ENCODE peak calls at places on chromosome 13, in ten cellular contexts. One of them, this sample, is unnamed.

GRCh38 chr13:43087960-43088580 is 64.7 kb downstream of the DNAJC15 start:
- DNase-seq in WERI-Rb-1: no peak
- DNase-seq in aorta: no peak
- DNase-seq in Caco-2: no peak
- DNase-seq in MM.1S: peak; percentile 26
- DNase-seq in prostate gland: peak; percentile 11
- DNase-seq in fibroblast of lung: peak; percentile 66
- DNase-seq in neuronal stem cell: no peak
- DNase-seq in tibial nerve: no peak
- DNase-seq in Panc1: no peak
- DNase-seq in this sample: no peak

GRCh38 chr13:29597701-29598100 is 2.2 kb upstream of the SLC7A1 start:
- DNase-seq in WERI-Rb-1: no peak
- DNase-seq in aorta: no peak
- DNase-seq in Caco-2: no peak
- DNase-seq in MM.1S: no peak
- DNase-seq in prostate gland: no peak
- DNase-seq in fibroblast of lung: no peak
- DNase-seq in neuronal stem cell: no peak
- DNase-seq in tibial nerve: no peak
- DNase-seq in Panc1: no peak
- DNase-seq in this sample: no peak

GRCh38 chr13:36413161-36413560 is 19.1 kb upstream of the CCNA1 start:
- DNase-seq in WERI-Rb-1: no peak
- DNase-seq in aorta: no peak
- DNase-seq in Caco-2: no peak
- DNase-seq in MM.1S: no peak
- DNase-seq in prostate gland: no peak
- DNase-seq in fibroblast of lung: no peak
- DNase-seq in neuronal stem cell: no peak
- DNase-seq in tibial nerve: no peak
- DNase-seq in Panc1: no peak
- DNase-seq in this sample: no peak

GRCh38 chr13:66532146-66532545 is 698.0 kb downstream of the PCDH9 start:
- DNase-seq in WERI-Rb-1: no peak
- DNase-seq in aorta: no peak
- DNase-seq in Caco-2: no peak
- DNase-seq in MM.1S: no peak
- DNase-seq in prostate gland: no peak
- DNase-seq in fibroblast of lung: peak; percentile 90
- DNase-seq in neuronal stem cell: no peak
- DNase-seq in tibial nerve: no peak
- DNase-seq in Panc1: no peak
- DNase-seq in this sample: no peak

GRCh38 chr13:43072394-43072793 is 49.0 kb downstream of the DNAJC15 start:
- DNase-seq in WERI-Rb-1: no peak
- DNase-seq in aorta: peak; percentile 58
- DNase-seq in Caco-2: peak; percentile 37
- DNase-seq in MM.1S: no peak
- DNase-seq in prostate gland: no peak
- DNase-seq in fibroblast of lung: peak; percentile 51
- DNase-seq in neuronal stem cell: no peak
- DNase-seq in tibial nerve: peak; percentile 46
- DNase-seq in Panc1: no peak
- DNase-seq in this sample: no peak

GRCh38 chr13:74444877-74445479 is 310.8 kb upstream of the KLF12 start:
- DNase-seq in WERI-Rb-1: no peak
- DNase-seq in aorta: no peak
- DNase-seq in Caco-2: no peak
- DNase-seq in MM.1S: no peak
- DNase-seq in prostate gland: no peak
- DNase-seq in fibroblast of lung: peak; percentile 24
- DNase-seq in neuronal stem cell: no peak
- DNase-seq in tibial nerve: no peak
- DNase-seq in Panc1: no peak
- DNase-seq in this sample: no peak

GRCh38 chr13:41327994-41328778 is 17.1 kb downstream of the NAA16 start:
- DNase-seq in WERI-Rb-1: no peak
- DNase-seq in aorta: no peak
- DNase-seq in Caco-2: no peak
- DNase-seq in MM.1S: no peak
- DNase-seq in prostate gland: no peak
- DNase-seq in fibroblast of lung: peak; percentile 28
- DNase-seq in neuronal stem cell: no peak
- DNase-seq in tibial nerve: no peak
- DNase-seq in Panc1: no peak
- DNase-seq in this sample: no peak

GRCh38 chr13:31896427-31896826 is 135.1 kb upstream of the FRY start:
- DNase-seq in WERI-Rb-1: no peak
- DNase-seq in aorta: no peak
- DNase-seq in Caco-2: no peak
- DNase-seq in MM.1S: peak; percentile 34
- DNase-seq in prostate gland: no peak
- DNase-seq in fibroblast of lung: peak; percentile 86
- DNase-seq in neuronal stem cell: no peak
- DNase-seq in tibial nerve: no peak
- DNase-seq in Panc1: no peak
- DNase-seq in this sample: no peak

GRCh38 chr13:74246398-74246975 is 112.3 kb upstream of the KLF12 start:
- DNase-seq in WERI-Rb-1: no peak
- DNase-seq in aorta: peak; percentile 40
- DNase-seq in Caco-2: no peak
- DNase-seq in MM.1S: no peak
- DNase-seq in prostate gland: no peak
- DNase-seq in fibroblast of lung: peak; percentile 30
- DNase-seq in neuronal stem cell: no peak
- DNase-seq in tibial nerve: no peak
- DNase-seq in Panc1: no peak
- DNase-seq in this sample: no peak

GRCh38 chr13:78787189-78787588 is 128.2 kb upstream of the OBI1 start:
- DNase-seq in WERI-Rb-1: no peak
- DNase-seq in aorta: no peak
- DNase-seq in Caco-2: no peak
- DNase-seq in MM.1S: no peak
- DNase-seq in prostate gland: no peak
- DNase-seq in fibroblast of lung: peak; percentile 1
- DNase-seq in neuronal stem cell: no peak
- DNase-seq in tibial nerve: no peak
- DNase-seq in Panc1: no peak
- DNase-seq in this sample: no peak

GRCh38 chr13:55572408-55572807 is 1568.3 kb upstream of the PRR20A start:
- DNase-seq in WERI-Rb-1: no peak
- DNase-seq in aorta: no peak
- DNase-seq in Caco-2: no peak
- DNase-seq in MM.1S: no peak
- DNase-seq in prostate gland: no peak
- DNase-seq in fibroblast of lung: no peak
- DNase-seq in neuronal stem cell: no peak
- DNase-seq in tibial nerve: no peak
- DNase-seq in Panc1: no peak
- DNase-seq in this sample: no peak

GRCh38 chr13:104949840-104950805 is 1585.3 kb downstream of the EFNB2 start:
- DNase-seq in WERI-Rb-1: no peak
- DNase-seq in aorta: no peak
- DNase-seq in Caco-2: no peak
- DNase-seq in MM.1S: no peak
- DNase-seq in prostate gland: no peak
- DNase-seq in fibroblast of lung: peak; percentile 22
- DNase-seq in neuronal stem cell: no peak
- DNase-seq in tibial nerve: peak; percentile 13
- DNase-seq in Panc1: no peak
- DNase-seq in this sample: no peak

GRCh38 chr13:44819245-44819644 is 170.0 kb downstream of the NUFIP1 start:
- DNase-seq in WERI-Rb-1: no peak
- DNase-seq in aorta: no peak
- DNase-seq in Caco-2: peak; percentile 49
- DNase-seq in MM.1S: no peak
- DNase-seq in prostate gland: no peak
- DNase-seq in fibroblast of lung: peak; percentile 63
- DNase-seq in neuronal stem cell: no peak
- DNase-seq in tibial nerve: no peak
- DNase-seq in Panc1: peak; percentile 22
- DNase-seq in this sample: no peak

GRCh38 chr13:39108746-39109145 is 70.5 kb downstream of the NHLRC3 start:
- DNase-seq in WERI-Rb-1: no peak
- DNase-seq in aorta: no peak
- DNase-seq in Caco-2: no peak
- DNase-seq in MM.1S: no peak
- DNase-seq in prostate gland: no peak
- DNase-seq in fibroblast of lung: no peak
- DNase-seq in neuronal stem cell: no peak
- DNase-seq in tibial nerve: no peak
- DNase-seq in Panc1: no peak
- DNase-seq in this sample: no peak
- H3K4me3 ChIP-seq in WERI-Rb-1: no peak overlapping the region
- H3K4me3 ChIP-seq in aorta: no peak overlapping the region
- H3K4me3 ChIP-seq in Caco-2: no peak overlapping the region
- H3K4me3 ChIP-seq in MM.1S: no peak overlapping the region
- H3K4me3 ChIP-seq in prostate gland: no peak overlapping the region
- H3K4me3 ChIP-seq in fibroblast of lung: no peak overlapping the region
- H3K4me3 ChIP-seq in neuronal stem cell: no peak overlapping the region
- H3K4me3 ChIP-seq in tibial nerve: no peak overlapping the region
- H3K4me3 ChIP-seq in Panc1: no peak overlapping the region
- H3K4me3 ChIP-seq in this sample: no peak overlapping the region

GRCh38 chr13:98004107-98004506 is 50.6 kb downstream of the IPO5 start:
- DNase-seq in WERI-Rb-1: no peak
- DNase-seq in aorta: no peak
- DNase-seq in Caco-2: no peak
- DNase-seq in MM.1S: no peak
- DNase-seq in prostate gland: peak; percentile 9
- DNase-seq in fibroblast of lung: peak; percentile 91
- DNase-seq in neuronal stem cell: no peak
- DNase-seq in tibial nerve: no peak
- DNase-seq in Panc1: no peak
- DNase-seq in this sample: no peak

GRCh38 chr13:98007001-98007400 is 53.5 kb downstream of the IPO5 start:
- DNase-seq in WERI-Rb-1: no peak
- DNase-seq in aorta: no peak
- DNase-seq in Caco-2: no peak
- DNase-seq in MM.1S: no peak
- DNase-seq in prostate gland: no peak
- DNase-seq in fibroblast of lung: no peak
- DNase-seq in neuronal stem cell: no peak
- DNase-seq in tibial nerve: no peak
- DNase-seq in Panc1: no peak
- DNase-seq in this sample: no peak
- H3K36me3 ChIP-seq in WERI-Rb-1: peaks cover 95% of the 10 kb centered on the region
- H3K36me3 ChIP-seq in aorta: peaks cover 14% of the 10 kb centered on the region
- H3K36me3 ChIP-seq in Caco-2: peaks cover 6% of the 10 kb centered on the region
- H3K36me3 ChIP-seq in MM.1S: peaks cover 18% of the 10 kb centered on the region
- H3K36me3 ChIP-seq in prostate gland: peaks cover 11% of the 10 kb centered on the region
- H3K36me3 ChIP-seq in fibroblast of lung: peaks cover 10% of the 10 kb centered on the region
- H3K36me3 ChIP-seq in neuronal stem cell: peaks cover 98% of the 10 kb centered on the region
- H3K36me3 ChIP-seq in tibial nerve: peaks cover 99% of the 10 kb centered on the region
- H3K36me3 ChIP-seq in Panc1: peaks cover 29% of the 10 kb centered on the region
- H3K36me3 ChIP-seq in this sample: peaks cover 54% of the 10 kb centered on the region

DNA sequence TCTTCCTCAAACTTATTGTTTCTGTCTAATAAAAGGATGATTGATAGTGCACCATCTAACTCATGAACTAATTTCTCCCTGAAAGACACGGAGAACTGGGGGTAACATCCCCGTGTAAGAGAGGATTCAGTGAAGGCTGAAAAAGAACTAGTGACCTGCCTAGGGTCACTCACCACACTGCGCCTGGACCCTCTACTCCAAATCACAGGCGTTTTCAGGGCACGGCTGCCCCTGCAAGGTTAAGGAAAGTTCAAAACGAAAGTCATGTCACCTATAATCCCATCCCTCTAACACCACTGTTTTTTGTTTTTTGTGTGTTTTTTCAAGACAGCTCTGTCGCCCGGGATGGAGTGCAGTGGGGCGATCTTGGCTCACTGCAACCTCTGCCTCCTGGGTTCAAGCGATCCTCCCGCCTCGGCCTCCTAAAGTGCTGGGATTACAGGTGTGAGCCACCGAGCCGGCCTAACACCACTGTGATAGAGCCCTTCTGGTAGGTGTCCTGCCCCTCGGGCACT is 8.7 kb downstream of the URAD start:
- DNase-seq in WERI-Rb-1: no peak
- DNase-seq in aorta: no peak
- DNase-seq in Caco-2: no peak
- DNase-seq in MM.1S: no peak
- DNase-seq in prostate gland: no peak
- DNase-seq in fibroblast of lung: no peak
- DNase-seq in neuronal stem cell: no peak
- DNase-seq in tibial nerve: no peak
- DNase-seq in Panc1: no peak
- DNase-seq in this sample: no peak
- H3K27me3 ChIP-seq in WERI-Rb-1: peaks cover 99% of the 10 kb centered on the region
- H3K27me3 ChIP-seq in aorta: no peaks in the 10 kb centered on the region
- H3K27me3 ChIP-seq in Caco-2: no peaks in the 10 kb centered on the region
- H3K27me3 ChIP-seq in MM.1S: no peaks in the 10 kb centered on the region
- H3K27me3 ChIP-seq in prostate gland: peaks cover 56% of the 10 kb centered on the region
- H3K27me3 ChIP-seq in fibroblast of lung: peaks cover 67% of the 10 kb centered on the region
- H3K27me3 ChIP-seq in neuronal stem cell: peaks cover 89% of the 10 kb centered on the region
- H3K27me3 ChIP-seq in tibial nerve: peaks cover 96% of the 10 kb centered on the region
- H3K27me3 ChIP-seq in Panc1: no peaks in the 10 kb centered on the region
- H3K27me3 ChIP-seq in this sample: peaks cover 93% of the 10 kb centered on the region

GRCh38 chr13:52452470-52452869 is 2.0 kb upstream of the VPS36 start:
- DNase-seq in WERI-Rb-1: no peak
- DNase-seq in aorta: no peak
- DNase-seq in Caco-2: no peak
- DNase-seq in MM.1S: no peak
- DNase-seq in prostate gland: no peak
- DNase-seq in fibroblast of lung: no peak
- DNase-seq in neuronal stem cell: no peak
- DNase-seq in tibial nerve: no peak
- DNase-seq in Panc1: no peak
- DNase-seq in this sample: no peak

GRCh38 chr13:52449323-52450011 is 967 bp downstream of the VPS36 start:
- DNase-seq in WERI-Rb-1: no peak
- DNase-seq in aorta: no peak
- DNase-seq in Caco-2: no peak
- DNase-seq in MM.1S: peak; percentile 9
- DNase-seq in prostate gland: no peak
- DNase-seq in fibroblast of lung: no peak
- DNase-seq in neuronal stem cell: no peak
- DNase-seq in tibial nerve: no peak
- DNase-seq in Panc1: no peak
- DNase-seq in this sample: no peak

GRCh38 chr13:52450012-52450792 is at the start of gene VPS36:
- DNase-seq in WERI-Rb-1: peak; percentile 85
- DNase-seq in aorta: peak; percentile 97
- DNase-seq in Caco-2: peak; percentile 98
- DNase-seq in MM.1S: peak; percentile 83
- DNase-seq in prostate gland: peak; percentile 96
- DNase-seq in fibroblast of lung: peak; percentile 94
- DNase-seq in neuronal stem cell: peak; percentile 96
- DNase-seq in tibial nerve: peak; percentile 93
- DNase-seq in Panc1: peak; percentile 60
- DNase-seq in this sample: peak; percentile 97

GRCh38 chr13:52447815-52448552 is 2.5 kb downstream of the VPS36 start:
- DNase-seq in WERI-Rb-1: no peak
- DNase-seq in aorta: no peak
- DNase-seq in Caco-2: no peak
- DNase-seq in MM.1S: no peak
- DNase-seq in prostate gland: no peak
- DNase-seq in fibroblast of lung: no peak
- DNase-seq in neuronal stem cell: no peak
- DNase-seq in tibial nerve: no peak
- DNase-seq in Panc1: no peak
- DNase-seq in this sample: no peak

DNA sequence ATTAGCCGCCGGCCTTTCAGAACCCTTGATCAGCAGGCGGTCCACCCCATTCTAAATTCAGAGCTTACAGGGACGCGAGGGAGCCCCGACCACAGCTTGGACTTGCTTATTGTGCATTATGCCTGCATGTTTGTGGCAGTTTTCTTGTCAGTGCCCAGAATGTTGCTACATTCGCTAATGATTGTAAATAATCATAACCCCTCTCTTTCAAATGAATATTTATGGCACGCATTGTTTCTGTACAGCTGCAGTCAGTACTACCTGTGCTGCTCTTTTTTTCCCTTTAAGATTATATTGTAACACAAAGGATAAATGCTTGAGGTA is 321 bp upstream of the VPS36 start:
- DNase-seq in WERI-Rb-1: no peak
- DNase-seq in aorta: no peak
- DNase-seq in Caco-2: no peak
- DNase-seq in MM.1S: no peak
- DNase-seq in prostate gland: no peak
- DNase-seq in fibroblast of lung: no peak
- DNase-seq in neuronal stem cell: no peak
- DNase-seq in tibial nerve: no peak
- DNase-seq in Panc1: no peak
- DNase-seq in this sample: no peak
- H3K4me3 ChIP-seq in WERI-Rb-1: no peak overlapping the region
- H3K4me3 ChIP-seq in aorta: no peak overlapping the region
- H3K4me3 ChIP-seq in Caco-2: no peak overlapping the region
- H3K4me3 ChIP-seq in MM.1S: peak overlapping the region; percentile 28
- H3K4me3 ChIP-seq in prostate gland: peak overlapping the region; percentile 92
- H3K4me3 ChIP-seq in fibroblast of lung: peak overlapping the region; percentile 34
- H3K4me3 ChIP-seq in neuronal stem cell: no peak overlapping the region
- H3K4me3 ChIP-seq in tibial nerve: no peak overlapping the region
- H3K4me3 ChIP-seq in Panc1: peak overlapping the region; percentile 79
- H3K4me3 ChIP-seq in this sample: peak overlapping the region; percentile 12